ENCODE peak calls at places on chromosomes 7 and 10, in six cellular contexts. One of them, this sample, is unnamed.
A peak's percentile ranks its signal among the peaks of the same experiment; 100 is the strongest.

GRCh38 chr10:107733731-107734130 is 569.2 kb upstream of the SORCS1 start:
- DNase-seq in adrenal gland: no peak
- DNase-seq in tibial nerve: no peak
- DNase-seq in CD4-positive, alpha-beta T cell: no peak
- DNase-seq in WERI-Rb-1: no peak
- DNase-seq in prostate gland: no peak
- DNase-seq in this sample: no peak

GRCh38 chr10:93468532-93469213 is 13.5 kb downstream of the MYOF start:
- DNase-seq in adrenal gland: no peak
- DNase-seq in tibial nerve: no peak
- DNase-seq in CD4-positive, alpha-beta T cell: no peak
- DNase-seq in WERI-Rb-1: no peak
- DNase-seq in prostate gland: no peak
- DNase-seq in this sample: no peak

GRCh38 chr7:151745090-151745638 is 131.8 kb downstream of the PRKAG2 start:
- DNase-seq in adrenal gland: no peak
- DNase-seq in tibial nerve: peak; percentile 31
- DNase-seq in CD4-positive, alpha-beta T cell: no peak
- DNase-seq in WERI-Rb-1: no peak
- DNase-seq in prostate gland: no peak
- DNase-seq in this sample: no peak

GRCh38 chr10:99975942-99976809 is 33.6 kb downstream of the DNMBP start:
- DNase-seq in adrenal gland: no peak
- DNase-seq in tibial nerve: peak; percentile 66
- DNase-seq in CD4-positive, alpha-beta T cell: no peak
- DNase-seq in WERI-Rb-1: no peak
- DNase-seq in prostate gland: no peak
- DNase-seq in this sample: no peak

GRCh38 chr7:47327698-47328391 is 254.1 kb downstream of the TNS3 start:
- DNase-seq in adrenal gland: peak; percentile 72
- DNase-seq in tibial nerve: peak; percentile 63
- DNase-seq in CD4-positive, alpha-beta T cell: no peak
- DNase-seq in WERI-Rb-1: no peak
- DNase-seq in prostate gland: peak; percentile 71
- DNase-seq in this sample: no peak

GRCh38 chr7:90262438-90262837 is 17.5 kb downstream of the CFAP69 start:
- DNase-seq in adrenal gland: no peak
- DNase-seq in tibial nerve: no peak
- DNase-seq in CD4-positive, alpha-beta T cell: no peak
- DNase-seq in WERI-Rb-1: no peak
- DNase-seq in prostate gland: no peak
- DNase-seq in this sample: no peak

GRCh38 chr10:58733436-58733835 is 220.8 kb downstream of the BICC1 start:
- DNase-seq in adrenal gland: no peak
- DNase-seq in tibial nerve: no peak
- DNase-seq in CD4-positive, alpha-beta T cell: no peak
- DNase-seq in WERI-Rb-1: no peak
- DNase-seq in prostate gland: no peak
- DNase-seq in this sample: no peak

GRCh38 chr10:77689339-77689738 is 51.7 kb upstream of the KCNMA1 start:
- DNase-seq in adrenal gland: no peak
- DNase-seq in tibial nerve: no peak
- DNase-seq in CD4-positive, alpha-beta T cell: no peak
- DNase-seq in WERI-Rb-1: no peak
- DNase-seq in prostate gland: no peak
- DNase-seq in this sample: no peak

GRCh38 chr10:16967866-16968721 is 150.9 kb upstream of the RSU1 start:
- DNase-seq in adrenal gland: no peak
- DNase-seq in tibial nerve: no peak
- DNase-seq in CD4-positive, alpha-beta T cell: no peak
- DNase-seq in WERI-Rb-1: peak; percentile 6
- DNase-seq in prostate gland: no peak
- DNase-seq in this sample: no peak

GRCh38 chr7:18896343-18896975 is 221.0 kb downstream of the TWIST1 start:
- DNase-seq in adrenal gland: no peak
- DNase-seq in tibial nerve: no peak
- DNase-seq in CD4-positive, alpha-beta T cell: no peak
- DNase-seq in WERI-Rb-1: no peak
- DNase-seq in prostate gland: no peak
- DNase-seq in this sample: no peak

GRCh38 chr10:71975087-71975890 is 11.1 kb downstream of the CHST3 start:
- DNase-seq in adrenal gland: peak; percentile 68
- DNase-seq in tibial nerve: no peak
- DNase-seq in CD4-positive, alpha-beta T cell: no peak
- DNase-seq in WERI-Rb-1: no peak
- DNase-seq in prostate gland: peak; percentile 55
- DNase-seq in this sample: no peak

GRCh38 chr7:2508327-2509231 is 11.0 kb upstream of the LFNG start:
- DNase-seq in adrenal gland: no peak
- DNase-seq in tibial nerve: peak; percentile 59
- DNase-seq in CD4-positive, alpha-beta T cell: peak; percentile 83
- DNase-seq in WERI-Rb-1: peak; percentile 53
- DNase-seq in prostate gland: peak; percentile 54
- DNase-seq in this sample: peak; percentile 62

GRCh38 chr7:130228840-130229239 is 21.2 kb downstream of the SSMEM1 start:
- DNase-seq in adrenal gland: no peak
- DNase-seq in tibial nerve: no peak
- DNase-seq in CD4-positive, alpha-beta T cell: no peak
- DNase-seq in WERI-Rb-1: no peak
- DNase-seq in prostate gland: no peak
- DNase-seq in this sample: no peak

GRCh38 chr10:27503498-27504006 is 552 bp upstream of the RAB18 start:
- DNase-seq in adrenal gland: no peak
- DNase-seq in tibial nerve: no peak
- DNase-seq in CD4-positive, alpha-beta T cell: no peak
- DNase-seq in WERI-Rb-1: no peak
- DNase-seq in prostate gland: no peak
- DNase-seq in this sample: no peak

GRCh38 chr7:101165075-101165957 is at the start of gene VGF:
- DNase-seq in adrenal gland: peak; percentile 94
- DNase-seq in tibial nerve: peak; percentile 84
- DNase-seq in CD4-positive, alpha-beta T cell: peak; percentile 91
- DNase-seq in WERI-Rb-1: peak; percentile 85
- DNase-seq in prostate gland: peak; percentile 85
- DNase-seq in this sample: peak; percentile 90

GRCh38 chr10:7794627-7795026 is 6.7 kb downstream of the ATP5F1C start:
- DNase-seq in adrenal gland: no peak
- DNase-seq in tibial nerve: no peak
- DNase-seq in CD4-positive, alpha-beta T cell: no peak
- DNase-seq in WERI-Rb-1: no peak
- DNase-seq in prostate gland: no peak
- DNase-seq in this sample: no peak

GRCh38 chr7:79453558-79454324 is at the start of gene MAGI2:
- DNase-seq in adrenal gland: peak; percentile 92
- DNase-seq in tibial nerve: peak; percentile 86
- DNase-seq in CD4-positive, alpha-beta T cell: no peak
- DNase-seq in WERI-Rb-1: peak; percentile 78
- DNase-seq in prostate gland: peak; percentile 43
- DNase-seq in this sample: no peak

GRCh38 chr10:6065845-6066244 is 3.7 kb upstream of the IL2RA start:
- DNase-seq in adrenal gland: no peak
- DNase-seq in tibial nerve: no peak
- DNase-seq in CD4-positive, alpha-beta T cell: no peak
- DNase-seq in WERI-Rb-1: no peak
- DNase-seq in prostate gland: no peak
- DNase-seq in this sample: no peak

GRCh38 chr7:82331234-82331633 is 112.3 kb downstream of the CACNA2D1 start:
- DNase-seq in adrenal gland: no peak
- DNase-seq in tibial nerve: no peak
- DNase-seq in CD4-positive, alpha-beta T cell: no peak
- DNase-seq in WERI-Rb-1: no peak
- DNase-seq in prostate gland: no peak
- DNase-seq in this sample: no peak

GRCh38 chr10:101018118-101018599 is 12.8 kb downstream of the PDZD7 start:
- DNase-seq in adrenal gland: no peak
- DNase-seq in tibial nerve: no peak
- DNase-seq in CD4-positive, alpha-beta T cell: no peak
- DNase-seq in WERI-Rb-1: no peak
- DNase-seq in prostate gland: no peak
- DNase-seq in this sample: no peak

GRCh38 chr10:120953897-120954296 is 102.7 kb downstream of the WDR11 start:
- DNase-seq in adrenal gland: no peak
- DNase-seq in tibial nerve: no peak
- DNase-seq in CD4-positive, alpha-beta T cell: no peak
- DNase-seq in WERI-Rb-1: no peak
- DNase-seq in prostate gland: no peak
- DNase-seq in this sample: no peak

GRCh38 chr7:99201027-99201426 is 6.9 kb downstream of the KPNA7 start:
- DNase-seq in adrenal gland: no peak
- DNase-seq in tibial nerve: no peak
- DNase-seq in CD4-positive, alpha-beta T cell: no peak
- DNase-seq in WERI-Rb-1: no peak
- DNase-seq in prostate gland: no peak
- DNase-seq in this sample: no peak

GRCh38 chr7:11343818-11344413 is 370.2 kb downstream of the PHF14 start:
- DNase-seq in adrenal gland: no peak
- DNase-seq in tibial nerve: peak; percentile 47
- DNase-seq in CD4-positive, alpha-beta T cell: no peak
- DNase-seq in WERI-Rb-1: no peak
- DNase-seq in prostate gland: peak; percentile 5
- DNase-seq in this sample: no peak

GRCh38 chr7:43648725-43649406 is 66.0 kb downstream of the STK17A start:
- DNase-seq in adrenal gland: no peak
- DNase-seq in tibial nerve: no peak
- DNase-seq in CD4-positive, alpha-beta T cell: peak; percentile 64
- DNase-seq in WERI-Rb-1: no peak
- DNase-seq in prostate gland: no peak
- DNase-seq in this sample: peak; percentile 67

GRCh38 chr7:150755473-150756099 is 18.4 kb downstream of the GIMAP5 start:
- DNase-seq in adrenal gland: no peak
- DNase-seq in tibial nerve: no peak
- DNase-seq in CD4-positive, alpha-beta T cell: peak; percentile 80
- DNase-seq in WERI-Rb-1: no peak
- DNase-seq in prostate gland: no peak
- DNase-seq in this sample: peak; percentile 34

GRCh38 chr7:6438427-6438826 is 9.3 kb downstream of the DAGLB start:
- DNase-seq in adrenal gland: no peak
- DNase-seq in tibial nerve: no peak
- DNase-seq in CD4-positive, alpha-beta T cell: no peak
- DNase-seq in WERI-Rb-1: no peak
- DNase-seq in prostate gland: no peak
- DNase-seq in this sample: no peak

GRCh38 chr7:35760082-35760770 is 40.6 kb upstream of the SEPTIN7 start:
- DNase-seq in adrenal gland: no peak
- DNase-seq in tibial nerve: no peak
- DNase-seq in CD4-positive, alpha-beta T cell: no peak
- DNase-seq in WERI-Rb-1: no peak
- DNase-seq in prostate gland: no peak
- DNase-seq in this sample: no peak

GRCh38 chr7:76282344-76283253 is 19.9 kb upstream of the HSPB1 start:
- DNase-seq in adrenal gland: peak; percentile 63
- DNase-seq in tibial nerve: no peak
- DNase-seq in CD4-positive, alpha-beta T cell: no peak
- DNase-seq in WERI-Rb-1: no peak
- DNase-seq in prostate gland: no peak
- DNase-seq in this sample: no peak

GRCh38 chr7:121000091-121000983 is 11.8 kb downstream of the CPED1 start:
- DNase-seq in adrenal gland: no peak
- DNase-seq in tibial nerve: no peak
- DNase-seq in CD4-positive, alpha-beta T cell: no peak
- DNase-seq in WERI-Rb-1: no peak
- DNase-seq in prostate gland: no peak
- DNase-seq in this sample: no peak

DNA sequence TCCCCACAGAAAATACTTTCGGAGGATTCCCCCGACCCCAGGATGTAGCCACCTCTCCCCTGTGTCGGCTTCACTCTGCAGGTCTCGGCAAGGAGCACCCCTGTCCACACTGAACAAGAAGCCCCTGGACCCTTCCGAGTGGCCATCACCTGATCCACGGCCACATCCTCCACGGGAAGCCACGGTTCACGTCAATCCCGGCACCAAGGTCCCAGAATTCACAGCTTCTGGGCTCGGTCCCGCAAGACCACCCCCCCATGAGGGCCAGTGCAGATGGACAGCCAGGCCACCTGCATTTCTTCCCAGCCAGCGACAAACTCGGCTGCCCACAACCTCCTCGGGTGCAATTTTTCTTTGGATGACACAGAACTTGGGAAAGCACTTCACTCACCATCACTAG is 199.6 kb downstream of the PTPRN2 start:
- DNase-seq in adrenal gland: no peak
- DNase-seq in tibial nerve: no peak
- DNase-seq in CD4-positive, alpha-beta T cell: no peak
- DNase-seq in WERI-Rb-1: no peak
- DNase-seq in prostate gland: no peak
- DNase-seq in this sample: no peak
- H3K9me3 ChIP-seq in adrenal gland: no peaks in the 10 kb centered on the region
- H3K9me3 ChIP-seq in tibial nerve: no peaks in the 10 kb centered on the region
- H3K9me3 ChIP-seq in CD4-positive, alpha-beta T cell: no peaks in the 10 kb centered on the region
- H3K9me3 ChIP-seq in WERI-Rb-1: no peaks in the 10 kb centered on the region
- H3K9me3 ChIP-seq in prostate gland: no peaks in the 10 kb centered on the region
- H3K9me3 ChIP-seq in this sample: no peaks in the 10 kb centered on the region

DNA sequence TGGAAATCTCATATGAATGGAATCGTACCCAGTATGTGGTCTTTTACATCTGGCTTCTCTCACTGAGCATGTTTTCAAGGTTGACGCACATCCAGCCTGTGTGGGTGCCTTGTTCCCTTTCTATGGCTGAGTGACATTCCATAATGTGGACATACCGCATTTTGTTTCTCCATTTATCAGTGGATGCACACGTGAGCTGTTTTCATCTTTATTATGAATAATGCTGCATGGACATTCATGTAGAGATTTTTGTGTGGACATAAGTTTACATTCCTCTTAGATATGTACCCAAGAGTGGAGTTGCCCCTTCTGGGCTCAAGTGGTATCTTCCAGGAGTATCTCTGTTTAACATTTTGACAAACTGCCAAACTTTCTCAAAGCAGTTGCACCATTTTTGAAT is 1.3 kb upstream of the SCART1 start:
- DNase-seq in adrenal gland: no peak
- DNase-seq in tibial nerve: no peak
- DNase-seq in CD4-positive, alpha-beta T cell: no peak
- DNase-seq in WERI-Rb-1: no peak
- DNase-seq in prostate gland: no peak
- DNase-seq in this sample: no peak
- H3K9me3 ChIP-seq in adrenal gland: peaks cover 10% of the 10 kb centered on the region
- H3K9me3 ChIP-seq in tibial nerve: no peaks in the 10 kb centered on the region
- H3K9me3 ChIP-seq in CD4-positive, alpha-beta T cell: peaks cover 20% of the 10 kb centered on the region
- H3K9me3 ChIP-seq in WERI-Rb-1: peaks cover 10% of the 10 kb centered on the region
- H3K9me3 ChIP-seq in prostate gland: no peaks in the 10 kb centered on the region
- H3K9me3 ChIP-seq in this sample: peaks cover 5% of the 10 kb centered on the region

DNA sequence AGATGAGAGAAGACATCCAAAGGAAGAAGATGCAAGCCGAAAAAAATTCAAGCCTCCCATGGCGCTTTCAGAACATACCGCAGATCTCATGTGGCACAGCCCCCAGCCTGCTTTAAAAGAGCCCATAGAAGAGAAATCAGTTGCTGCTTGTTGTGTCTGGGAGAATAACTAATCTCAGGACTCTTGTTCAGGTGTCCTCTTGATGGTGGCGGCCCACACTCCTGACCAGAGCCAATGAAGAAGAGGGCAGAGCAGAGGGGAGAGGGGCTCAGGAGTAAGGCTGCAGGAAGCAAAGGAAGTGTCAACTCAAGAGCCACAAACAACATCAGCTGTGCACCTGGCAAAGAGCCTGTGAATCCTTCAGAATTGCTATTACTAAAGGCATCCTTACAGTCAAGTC is 59.7 kb upstream of the PTN start:
- DNase-seq in adrenal gland: no peak
- DNase-seq in tibial nerve: no peak
- DNase-seq in CD4-positive, alpha-beta T cell: no peak
- DNase-seq in WERI-Rb-1: no peak
- DNase-seq in prostate gland: no peak
- DNase-seq in this sample: no peak
- H3K9me3 ChIP-seq in adrenal gland: no peaks in the 10 kb centered on the region
- H3K9me3 ChIP-seq in tibial nerve: no peaks in the 10 kb centered on the region
- H3K9me3 ChIP-seq in CD4-positive, alpha-beta T cell: no peaks in the 10 kb centered on the region
- H3K9me3 ChIP-seq in WERI-Rb-1: no peaks in the 10 kb centered on the region
- H3K9me3 ChIP-seq in prostate gland: no peaks in the 10 kb centered on the region
- H3K9me3 ChIP-seq in this sample: no peaks in the 10 kb centered on the region

GRCh38 chr10:14909101-14909500 is 30.4 kb downstream of the SUV39H2 start:
- DNase-seq in adrenal gland: no peak
- DNase-seq in tibial nerve: no peak
- DNase-seq in CD4-positive, alpha-beta T cell: no peak
- DNase-seq in WERI-Rb-1: no peak
- DNase-seq in prostate gland: no peak
- DNase-seq in this sample: no peak
- H3K9me3 ChIP-seq in adrenal gland: no peaks in the 10 kb centered on the region
- H3K9me3 ChIP-seq in tibial nerve: no peaks in the 10 kb centered on the region
- H3K9me3 ChIP-seq in CD4-positive, alpha-beta T cell: no peaks in the 10 kb centered on the region
- H3K9me3 ChIP-seq in WERI-Rb-1: no peaks in the 10 kb centered on the region
- H3K9me3 ChIP-seq in prostate gland: no peaks in the 10 kb centered on the region
- H3K9me3 ChIP-seq in this sample: no peaks in the 10 kb centered on the region

This sample was measured in T-helper 17 cell.